ENCODE peak calls at places on chromosomes 6 and 20, in five cellular contexts. E is choroid plexus epithelial cell, X is anterior cingulate cortex, S is GM23248, M is neuronal stem cell. G is an unnamed sample.

GRCh38 chr6:150008588-150008987 is 16.7 kb downstream of the RAET1L start:
- DNase-seq in X (no peak), M (no peak), E (no peak), S (peak), G (no peak)

GRCh38 chr6:75103411-75103810 is 102.4 kb downstream of the COL12A1 start:
- DNase-seq in E (no peak), S (no peak), M (no peak), X (no peak), G (no peak)

GRCh38 chr6:138546733-138547185 is 47.5 kb upstream of the NHSL1 start:
- DNase-seq in X (no peak), S (peak), M (no peak), E (peak), G (peak)

GRCh38 chr6:22975079-22975478 is 405.7 kb downstream of the HDGFL1 start:
- DNase-seq in X (no peak), E (no peak), S (no peak), M (no peak), G (no peak)

GRCh38 chr6:13406051-13406477 is 77.7 kb upstream of the TBC1D7 start:
- DNase-seq in M (no peak), X (peak), S (no peak), E (no peak), G (no peak)

GRCh38 chr6:127186889-127187288 is 68.4 kb downstream of the RSPO3 start:
- DNase-seq in E (no peak), S (peak), X (no peak), M (no peak), G (no peak)

GRCh38 chr6:119179842-119180241 is 101.4 kb upstream of the FAM184A start:
- DNase-seq in S (no peak), E (no peak), X (no peak), M (no peak), G (no peak)

GRCh38 chr6:28489366-28490190 is 26.0 kb downstream of the GPX6 start:
- DNase-seq in E (peak), S (peak), X (peak), M (peak), G (peak)

GRCh38 chr20:226958-227357 is at the start of gene DEFB129:
- DNase-seq in M (no peak), X (no peak), E (no peak), S (no peak), G (no peak)

GRCh38 chr20:57048027-57048869 is 218.2 kb downstream of the BMP7 start:
- DNase-seq in X (no peak), M (peak), E (peak), S (peak), G (no peak)

GRCh38 chr20:54681869-54682268 is 206.5 kb downstream of the DOK5 start:
- DNase-seq in S (no peak), X (no peak), E (no peak), M (no peak), G (no peak)

GRCh38 chr20:19809487-19809886 is 51.4 kb downstream of the RIN2 start:
- DNase-seq in M (no peak), E (peak), S (no peak), X (no peak), G (no peak)

GRCh38 chr20:63173552-63174191 is 42.3 kb downstream of the YTHDF1 start:
- DNase-seq in X (no peak), M (peak), S (no peak), E (no peak), G (no peak)

GRCh38 chr6:132483779-132484679 is 28.9 kb downstream of the STX7 start:
- DNase-seq in S (peak), X (no peak), E (peak), M (peak), G (no peak)

GRCh38 chr6:95658896-95659295 is 81.6 kb downstream of the MANEA start:
- DNase-seq in E (no peak), S (no peak), X (no peak), M (no peak), G (no peak)

GRCh38 chr6:47650553-47651432 is 47.6 kb upstream of the ADGRF4 start:
- DNase-seq in X (no peak), S (no peak), E (no peak), M (no peak), G (no peak)

GRCh38 chr6:56866917-56867522 is 87.9 kb upstream of the BEND6 start:
- DNase-seq in X (no peak), E (peak), S (peak), M (no peak), G (no peak)

GRCh38 chr6:67679566-67680296 is 955.4 kb upstream of the ADGRB3 start:
- DNase-seq in S (no peak), M (no peak), X (no peak), E (peak), G (no peak)

GRCh38 chr6:128233501-128233900 is 286.9 kb downstream of the PTPRK start:
- DNase-seq in X (peak), M (no peak), E (no peak), S (no peak), G (no peak)

GRCh38 chr20:33793011-33793931 is 17.9 kb upstream of the CHMP4B start:
- DNase-seq in S (peak), E (no peak), M (no peak), X (no peak), G (no peak)

GRCh38 chr6:167827588-167828324 is 1.0 kb downstream of the AFDN start:
- DNase-seq in S (peak), M (peak), E (peak), X (peak), G (no peak)

GRCh38 chr6:44471271-44471981 is 83.9 kb downstream of the CDC5L start:
- DNase-seq in E (no peak), X (no peak), S (no peak), M (no peak), G (no peak)

GRCh38 chr20:37744347-37744746 is 50.5 kb downstream of the CTNNBL1 start:
- DNase-seq in S (no peak), X (no peak), M (no peak), E (no peak), G (no peak)

GRCh38 chr6:53582963-53583362 is 38.1 kb upstream of the GCLC start:
- DNase-seq in M (no peak), S (peak), X (no peak), E (peak), G (no peak)

GRCh38 chr6:27922949-27923348 is 10.8 kb upstream of the OR2B2 start:
- DNase-seq in E (no peak), X (no peak), M (no peak), S (no peak), G (no peak)

GRCh38 chr6:119077643-119078448 is 618 bp downstream of the FAM184A start:
- DNase-seq in X (peak), S (peak), E (peak), M (no peak), G (no peak)

GRCh38 chr6:3293271-3294155 is 34.8 kb downstream of the PSMG4 start:
- DNase-seq in M (no peak), E (no peak), S (no peak), X (no peak), G (no peak)

GRCh38 chr20:23021541-23021940 is 13.6 kb upstream of the SSTR4 start:
- DNase-seq in X (no peak), M (no peak), E (no peak), S (no peak), G (no peak)

GRCh38 chr20:57866250-57867106 is 156.7 kb upstream of the PMEPA1 start:
- DNase-seq in E (peak), M (no peak), X (no peak), S (no peak), G (no peak)

GRCh38 chr6:150297327-150298028 is 71.3 kb upstream of the IYD start:
- DNase-seq in X (no peak), S (peak), E (peak), M (no peak), G (no peak)

GRCh38 chr20:23668477-23668951 is 20.3 kb downstream of the CST4 start:
- DNase-seq in M (peak), X (peak), S (peak), E (peak), G (no peak)

GRCh38 chr6:128410584-128410983 is 109.8 kb downstream of the PTPRK start:
- DNase-seq in X (no peak), E (no peak), S (no peak), M (no peak), G (no peak)

G was measured in iPS DF 19.7.